ENCODE peak calls at places on chromosome 17, in eight cellular contexts. Y is endothelial cell; J is mesothelial cell of epicardium; S is activated naive CD4-positive, alpha-beta T cell treated with anti-CD3 and anti-CD28 coated beads, Interleukin-2, amount 50 U/mL, for 16 hours; V is cardiac muscle cell; R is activated CD4-positive, CD25-positive, alpha-beta regulatory T cell treated with anti-CD3 and anti-CD28 coated beads, Interleukin-2, amount 50 U/mL, for 16 hours; D is ureter; X is effector memory CD4-positive, alpha-beta T cell. N is an unnamed sample.

GRCh38 chr17:36602924-36603384 is 1.6 kb downstream of the MRM1 start:
- DNase-seq in J (no peak), S (peak; percentile 71), Y (peak; percentile 63), V (peak; percentile 76), R (peak; percentile 48), D (peak; percentile 61), X (peak; percentile 53), N (peak; percentile 66)

GRCh38 chr17:41492351-41492750 is 2.6 kb upstream of the KRT36 start:
- DNase-seq in Y (no peak), R (no peak), D (no peak), S (no peak), J (no peak), V (peak; percentile 58), X (no peak), N (no peak)

GRCh38 chr17:33435716-33436301 is 142.7 kb upstream of the ASIC2 start:
- DNase-seq in R (no peak), D (no peak), X (no peak), J (no peak), Y (no peak), V (peak; percentile 27), S (no peak), N (no peak)

GRCh38 chr17:4310349-4311060 is 46.7 kb upstream of the ANKFY1 start:
- DNase-seq in D (no peak), S (no peak), X (no peak), J (no peak), Y (no peak), R (no peak), V (peak; percentile 87), N (no peak)

GRCh38 chr17:65190467-65191095 is 53.4 kb downstream of the RGS9 start:
- DNase-seq in X (no peak), D (no peak), V (no peak), J (no peak), R (no peak), Y (no peak), S (no peak), N (no peak)

GRCh38 chr17:66192378-66192687 is 400 bp upstream of the CEP112 start:
- DNase-seq in X (no peak), R (no peak), V (no peak), S (no peak), Y (no peak), D (no peak), J (no peak), N (no peak)

GRCh38 chr17:64008346-64008745 is 10.2 kb downstream of the PRR29 start:
- DNase-seq in S (no peak), D (no peak), Y (no peak), X (no peak), R (no peak), J (no peak), V (no peak), N (no peak)

GRCh38 chr17:80477647-80478478 is 1.5 kb upstream of the NPTX1 start:
- DNase-seq in R (no peak), V (peak; percentile 54), D (no peak), X (no peak), J (peak; percentile 52), S (peak; percentile 58), Y (peak; percentile 67), N (no peak)

GRCh38 chr17:77609553-77610517 is 348.7 kb upstream of the TNRC6C start:
- DNase-seq in Y (no peak), D (peak; percentile 53), V (no peak), J (no peak), S (peak; percentile 71), R (peak; percentile 31), X (peak; percentile 29), N (peak; percentile 85)

GRCh38 chr17:17836818-17837379 is at the start of gene SREBF1:
- DNase-seq in S (peak; percentile 68), R (no peak), X (peak; percentile 44), D (no peak), Y (peak; percentile 66), J (peak; percentile 60), V (peak; percentile 58), N (peak; percentile 47)

GRCh38 chr17:1347681-1348318 is 52.2 kb downstream of the YWHAE start:
- DNase-seq in J (no peak), X (no peak), D (no peak), S (no peak), Y (no peak), V (no peak), R (no peak), N (no peak)

GRCh38 chr17:68993112-68993511 is 37.9 kb upstream of the ABCA8 start:
- DNase-seq in V (peak; percentile 53), J (no peak), D (no peak), Y (no peak), R (no peak), X (no peak), S (no peak), N (no peak)

GRCh38 chr17:2233441-2233947 is 70.1 kb downstream of the SMG6 start:
- DNase-seq in R (no peak), J (no peak), D (no peak), S (no peak), X (no peak), Y (no peak), V (peak; percentile 49), N (no peak)

GRCh38 chr17:12545877-12546513 is 119.7 kb upstream of the MYOCD start:
- DNase-seq in Y (peak; percentile 55), J (no peak), S (no peak), D (no peak), X (no peak), R (no peak), V (peak; percentile 71), N (no peak)

GRCh38 chr17:29590261-29590978 is 972 bp upstream of the GIT1 start:
- DNase-seq in X (no peak), Y (no peak), V (peak; percentile 48), D (no peak), R (no peak), J (no peak), S (peak; percentile 13), N (no peak)

GRCh38 chr17:81365148-81365600 is 30.1 kb upstream of the BAHCC1 start:
- DNase-seq in D (peak; percentile 73), V (peak; percentile 77), Y (no peak), J (no peak), X (no peak), S (peak; percentile 33), R (no peak), N (no peak)

GRCh38 chr17:19753049-19753444 is 4.9 kb upstream of the ALDH3A1 start:
- DNase-seq in S (no peak), Y (no peak), V (peak; percentile 73), D (peak; percentile 86), J (no peak), X (no peak), R (no peak), N (no peak)

GRCh38 chr17:55959756-55960155 is 193.5 kb upstream of the ANKFN1 start:
- DNase-seq in Y (no peak), J (no peak), D (no peak), X (no peak), S (no peak), V (no peak), R (no peak), N (no peak)

GRCh38 chr17:70454908-70455307 is 285.6 kb downstream of the KCNJ2 start:
- DNase-seq in R (no peak), X (no peak), J (no peak), V (no peak), Y (no peak), S (no peak), D (no peak), N (no peak)

GRCh38 chr17:82667668-82668000 is 19.4 kb upstream of the WDR45B start:
- DNase-seq in Y (no peak), R (no peak), D (no peak), V (no peak), J (no peak), X (no peak), S (no peak), N (no peak)